ENCODE peak calls at places on chromosomes 16 and 17, in nine cellular contexts. Q, P, W, N, U, A, M, L and G are unnamed samples.
A peak's percentile ranks its signal among the peaks of the same experiment; 100 is the strongest.

GRCh38 chr16:2156025-2156848 is 655 bp downstream of the TRAF7 start:
- DNase-seq in W (peak; percentile 80), N (no peak), M (no peak), Q (no peak), A (no peak), P (no peak), L (peak; percentile 76), U (no peak), G (no peak)

GRCh38 chr16:75304521-75305363 is 53.3 kb upstream of the BCAR1 start:
- DNase-seq in M (peak; percentile 69), U (peak; percentile 67), L (peak; percentile 93), W (peak; percentile 87), Q (no peak), N (no peak), A (peak; percentile 89), P (peak; percentile 67), G (no peak)

GRCh38 chr17:9229826-9230201 is 208.5 kb downstream of the NTN1 start:
- DNase-seq in A (no peak), M (no peak), W (no peak), Q (no peak), P (no peak), N (no peak), L (no peak), U (no peak), G (no peak)

GRCh38 chr17:49016775-49017463 is 19.7 kb downstream of the IGF2BP1 start:
- DNase-seq in P (no peak), A (peak; percentile 79), N (no peak), U (no peak), M (no peak), W (peak; percentile 87), Q (no peak), L (peak; percentile 94), G (no peak)

GRCh38 chr17:32226881-32227280 is 38.8 kb upstream of the RHBDL3 start:
- DNase-seq in Q (no peak), M (no peak), W (no peak), A (no peak), P (no peak), L (peak; percentile 14), U (no peak), N (no peak), G (no peak)

GRCh38 chr17:53032861-53033271 is 789.9 kb upstream of the KIF2B start:
- DNase-seq in P (no peak), A (no peak), L (peak; percentile 73), M (no peak), Q (no peak), N (peak; percentile 87), W (no peak), U (no peak), G (no peak)

GRCh38 chr17:78120537-78120936 is 8.0 kb downstream of the TMC6 start:
- DNase-seq in U (no peak), N (no peak), P (no peak), W (no peak), L (no peak), Q (no peak), A (no peak), M (no peak), G (no peak)

GRCh38 chr17:11485336-11485735 is 112.9 kb upstream of the DNAH9 start:
- DNase-seq in P (no peak), M (no peak), A (peak; percentile 58), N (no peak), L (no peak), U (no peak), W (no peak), Q (no peak), G (no peak)

GRCh38 chr16:87165151-87165550 is 152.0 kb downstream of the C16orf95 start:
- DNase-seq in L (no peak), Q (no peak), N (no peak), U (no peak), P (no peak), M (no peak), W (no peak), A (no peak), G (no peak)

GRCh38 chr17:80002690-80003490 is 32.8 kb downstream of the TBC1D16 start:
- DNase-seq in A (no peak), L (no peak), Q (no peak), M (no peak), U (no peak), N (no peak), P (no peak), W (no peak), G (no peak)

GRCh38 chr16:85348065-85348840 is 236.0 kb upstream of the CIBAR2 start:
- DNase-seq in L (no peak), M (no peak), U (no peak), A (no peak), Q (no peak), W (no peak), P (no peak), N (no peak), G (no peak)

GRCh38 chr16:85346404-85347212 is 234.3 kb upstream of the CIBAR2 start:
- DNase-seq in U (no peak), W (no peak), A (no peak), Q (no peak), L (no peak), N (no peak), M (no peak), P (no peak), G (no peak)

GRCh38 chr16:85345129-85345639 is 232.9 kb upstream of the CIBAR2 start:
- DNase-seq in M (no peak), U (no peak), Q (no peak), N (no peak), L (no peak), P (no peak), W (no peak), A (no peak), G (no peak)

GRCh38 chr16:85348921-85349334 is 236.7 kb upstream of the CIBAR2 start:
- DNase-seq in A (no peak), M (no peak), L (no peak), U (no peak), W (no peak), Q (no peak), P (no peak), N (no peak), G (no peak)

DNA sequence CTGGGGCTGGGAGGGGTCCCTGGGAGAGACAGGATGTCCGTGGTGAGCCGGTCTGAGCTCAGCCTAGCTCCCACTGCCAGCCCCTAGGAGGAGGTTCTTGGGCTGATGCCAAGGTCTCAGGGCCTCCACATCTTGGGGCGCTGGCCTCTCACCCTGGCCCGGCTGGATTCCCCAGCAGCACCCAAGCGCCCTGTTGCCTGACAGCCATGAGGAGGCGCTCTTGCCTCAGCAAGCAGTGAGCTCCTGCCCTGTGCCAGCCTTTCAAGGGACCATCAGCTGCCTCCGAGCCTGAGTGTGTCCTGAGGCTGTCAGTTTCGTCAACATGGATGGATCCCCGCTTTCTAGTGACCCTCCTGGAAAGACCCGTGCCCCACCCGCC is 234.9 kb upstream of the CIBAR2 start:
- DNase-seq in P (no peak), W (peak; percentile 44), A (no peak), N (peak; percentile 52), L (no peak), M (peak; percentile 39), Q (no peak), U (no peak), G (no peak)
- TF ChIP-seq CTCF in P (peak; percentile 10), W (peak; percentile 61), A (no peak), N (peak; percentile 80), L (peak; percentile 27), M (peak; percentile 40), Q (peak; percentile 42), U (peak; percentile 25), G (no peak)

DNA sequence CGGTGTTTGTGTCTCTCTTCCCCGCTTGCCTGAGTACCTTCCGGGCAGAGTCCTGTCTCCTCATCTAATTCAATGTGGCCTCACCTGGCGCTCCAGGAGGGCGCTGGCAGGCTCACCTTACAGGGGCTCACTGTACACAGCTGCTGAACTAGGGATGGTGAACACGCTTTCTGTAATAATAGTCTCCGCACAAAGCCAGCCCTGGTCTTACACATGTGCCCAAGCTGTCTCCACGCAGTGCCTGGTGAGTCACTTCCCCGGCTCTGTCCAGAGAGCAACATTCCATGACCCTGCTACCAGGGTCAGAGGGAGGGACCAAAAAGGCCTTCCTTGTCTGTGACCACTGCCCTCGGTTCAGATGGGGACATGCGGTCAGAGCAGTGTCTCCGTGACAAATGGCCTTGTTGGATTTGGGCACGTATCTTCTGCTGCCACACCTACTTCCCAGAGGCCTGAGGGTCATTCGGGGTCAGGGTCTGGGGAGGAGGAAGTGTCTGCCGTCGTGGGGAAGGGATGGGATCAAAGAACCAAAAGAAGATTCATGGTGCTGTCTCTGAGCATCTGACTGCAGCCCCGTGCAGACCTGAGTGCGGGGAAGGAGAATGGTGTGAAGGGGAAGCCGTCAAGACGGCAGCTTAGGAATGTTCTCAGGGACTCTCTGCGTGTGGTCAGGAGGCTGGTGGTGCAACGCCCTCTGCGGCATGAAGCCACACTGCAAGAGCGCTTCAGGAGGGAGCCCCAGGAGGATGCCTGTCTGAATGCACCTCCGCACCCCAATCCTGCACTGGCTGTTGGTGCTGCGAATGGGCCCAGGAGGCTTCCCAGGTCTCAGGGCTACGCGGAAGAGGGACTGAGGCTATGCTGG is 68.8 kb downstream of the IL21R start:
- DNase-seq in W (peak; percentile 80), U (no peak), A (no peak), N (no peak), P (no peak), M (no peak), Q (no peak), L (peak; percentile 58), G (no peak)
- TF ChIP-seq CTCF in W (no peak), U (no peak), A (no peak), N (no peak), P (no peak), M (no peak), Q (no peak), L (no peak), G (no peak)

DNA sequence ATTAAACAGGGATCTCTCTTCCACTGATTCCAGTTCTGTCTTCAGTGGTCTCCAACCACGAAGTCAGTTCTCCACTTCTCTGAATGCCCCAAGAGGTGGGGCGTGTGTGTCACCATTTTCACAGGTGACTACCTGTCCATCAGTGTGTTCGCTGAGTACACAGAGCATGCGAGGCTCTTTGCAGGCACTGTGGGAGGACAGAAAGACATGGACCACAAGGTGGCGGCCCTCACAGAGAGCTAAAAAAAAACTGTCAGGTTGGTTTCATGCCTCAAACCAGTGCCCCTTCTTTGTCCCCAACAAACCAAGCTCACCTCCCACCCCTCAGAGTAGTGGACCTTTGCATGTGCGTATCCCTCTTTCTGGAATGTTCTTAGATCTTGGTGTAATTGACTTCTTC is 13.8 kb downstream of the EMP2 start:
- DNase-seq in U (no peak), Q (no peak), W (no peak), L (no peak), A (no peak), M (no peak), P (no peak), N (no peak), G (no peak)
- TF ChIP-seq CTCF in U (no peak), Q (no peak), W (no peak), L (no peak), A (no peak), M (no peak), P (no peak), N (peak; percentile 36), G (peak; percentile 5)

DNA sequence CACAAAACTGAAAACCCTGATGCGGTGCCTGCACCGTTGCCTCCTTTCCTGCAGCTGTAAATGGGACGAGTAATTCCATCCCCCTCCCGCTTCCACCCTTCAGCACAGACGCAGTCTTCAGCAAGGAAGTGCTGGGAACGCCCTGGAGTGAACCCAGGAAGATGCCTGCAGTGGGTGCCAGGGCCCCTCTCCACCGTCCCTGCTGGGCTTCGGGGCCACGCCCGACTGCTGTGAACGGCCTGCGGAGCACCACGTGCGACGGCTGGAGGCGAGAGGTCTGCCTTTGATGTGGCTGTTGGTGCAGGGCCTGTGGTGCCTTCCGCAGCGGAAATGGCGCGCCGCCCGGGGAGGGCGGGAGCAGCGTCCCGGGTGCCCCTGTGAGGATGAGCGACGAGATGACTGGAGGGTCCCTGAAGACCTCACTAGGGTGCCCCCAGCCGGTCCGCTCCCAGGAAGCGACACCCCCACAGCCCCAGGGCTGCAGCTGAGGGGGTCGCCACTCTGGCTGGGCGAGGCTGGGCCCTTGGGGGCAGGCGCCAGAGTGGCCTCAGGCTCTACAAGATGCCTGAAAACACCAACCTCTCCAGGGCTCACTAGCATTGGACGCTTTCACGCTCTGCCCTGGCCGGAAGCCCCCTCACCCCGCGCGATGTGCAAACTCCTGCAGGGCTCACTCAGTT is 749 bp upstream of the MC1R start:
- DNase-seq in N (peak; percentile 43), U (peak; percentile 77), A (peak; percentile 96), P (peak; percentile 51), W (peak; percentile 91), Q (peak; percentile 89), L (peak; percentile 96), M (no peak), G (peak; percentile 90)
- TF ChIP-seq CTCF in N (no peak), U (no peak), A (no peak), P (no peak), W (no peak), Q (no peak), L (no peak), M (no peak), G (no peak)